ENCODE peak calls at places on chromosome 22, in nine cellular contexts. Y is B cell; F is pancreas; B is lung; G is astrocyte of the spinal cord; D is mesothelial cell of epicardium; M is body of pancreas; L is activated CD8-positive, alpha-beta T cell treated with anti-CD3 and anti-CD28 coated beads for 36 hours; N is stomach. E is an unnamed sample.

GRCh38 chr22:27004434-27004833 is 347.0 kb downstream of the MIAT start:
- DNase-seq in D (no peak), N (no peak), G (no peak), L (no peak), F (no peak), Y (no peak), M (no peak), B (no peak), E (no peak)

GRCh38 chr22:23786261-23786710 is 480 bp upstream of the SMARCB1 start:
- DNase-seq in N (no peak), L (peak), D (no peak), G (no peak), B (no peak), F (no peak), M (no peak), Y (no peak), E (no peak)

GRCh38 chr22:24411256-24412004 is 16.0 kb upstream of the ADORA2A start:
- DNase-seq in F (no peak), Y (no peak), M (no peak), L (no peak), D (no peak), G (no peak), B (no peak), N (peak), E (no peak)

GRCh38 chr22:47374273-47374771 is 611.9 kb downstream of the TBC1D22A start:
- DNase-seq in D (no peak), Y (no peak), B (no peak), M (no peak), F (no peak), L (no peak), N (no peak), G (no peak), E (no peak)

GRCh38 chr22:36746571-36746970 is 29.3 kb downstream of the IFT27 start:
- DNase-seq in D (no peak), N (no peak), L (no peak), G (no peak), F (no peak), M (no peak), B (no peak), Y (no peak), E (no peak)

GRCh38 chr22:45869448-45869847 is 107.5 kb downstream of the WNT7B start:
- DNase-seq in G (no peak), N (peak), B (no peak), L (no peak), M (no peak), F (peak), Y (no peak), D (no peak), E (no peak)

GRCh38 chr22:27397036-27397947 is 404.3 kb downstream of the MN1 start:
- DNase-seq in L (no peak), D (no peak), B (no peak), N (no peak), G (no peak), Y (no peak), F (no peak), M (no peak), E (no peak)

GRCh38 chr22:22931557-22932270 is 44.1 kb downstream of the IGLL5 start:
- DNase-seq in L (no peak), F (no peak), N (peak), Y (no peak), M (no peak), B (no peak), G (no peak), D (no peak), E (peak)

GRCh38 chr22:47192651-47193437 is 430.4 kb downstream of the TBC1D22A start:
- DNase-seq in B (no peak), F (peak), Y (no peak), L (peak), G (no peak), N (peak), D (no peak), M (no peak), E (no peak)

GRCh38 chr22:27424319-27424718 is 377.2 kb downstream of the MN1 start:
- DNase-seq in Y (no peak), F (no peak), B (no peak), D (no peak), G (no peak), L (no peak), N (no peak), M (no peak), E (no peak)

GRCh38 chr22:21000987-21001600 is 824 bp downstream of the THAP7 start:
- DNase-seq in D (no peak), F (peak), L (peak), N (no peak), Y (no peak), M (no peak), B (no peak), G (no peak), E (no peak)

GRCh38 chr22:21042978-21043855 is 2.5 kb upstream of the LRRC74B start:
- DNase-seq in M (no peak), Y (peak), G (no peak), N (no peak), F (no peak), B (no peak), D (no peak), L (no peak), E (peak)

GRCh38 chr22:41522813-41523212 is 21.5 kb downstream of the POLR3H start:
- DNase-seq in B (no peak), D (no peak), M (no peak), N (no peak), Y (no peak), G (no peak), L (no peak), F (peak), E (no peak)

GRCh38 chr22:47618180-47618579 is 855.7 kb downstream of the TBC1D22A start:
- DNase-seq in D (no peak), N (peak), M (no peak), F (no peak), Y (no peak), G (no peak), L (no peak), B (no peak), E (no peak)

GRCh38 chr22:33438273-33438672 is 380.1 kb upstream of the SYN3 start:
- DNase-seq in D (peak), F (no peak), Y (no peak), G (peak), L (no peak), M (no peak), B (no peak), N (no peak), E (no peak)

GRCh38 chr22:17903564-17904295 is 120.6 kb downstream of the MICAL3 start:
- DNase-seq in F (no peak), G (peak), Y (no peak), N (no peak), B (no peak), D (no peak), L (no peak), M (peak), E (no peak)

GRCh38 chr22:33652596-33652995 is 267.7 kb downstream of the LARGE1 start:
- DNase-seq in Y (no peak), D (no peak), L (no peak), M (no peak), F (no peak), G (no peak), N (no peak), B (no peak), E (no peak)

GRCh38 chr22:50683086-50683993 is 10.7 kb downstream of the SHANK3 start:
- DNase-seq in D (no peak), F (no peak), N (peak), B (no peak), L (no peak), Y (peak), G (no peak), M (no peak), E (no peak)

GRCh38 chr22:24232124-24232523 is 12.8 kb downstream of the GGT5 start:
- DNase-seq in F (peak), L (no peak), N (no peak), D (no peak), Y (no peak), B (no peak), G (no peak), M (no peak), E (peak)

GRCh38 chr22:47039356-47039755 is 276.9 kb downstream of the TBC1D22A start:
- DNase-seq in F (no peak), G (no peak), D (no peak), B (no peak), Y (no peak), M (no peak), L (no peak), N (no peak), E (no peak)

GRCh38 chr22:36344106-36344827 is 43.5 kb downstream of the MYH9 start:
- DNase-seq in G (no peak), N (no peak), Y (no peak), L (peak), F (no peak), M (no peak), D (no peak), B (no peak), E (no peak)

GRCh38 chr22:33640900-33641299 is 279.4 kb downstream of the LARGE1 start:
- DNase-seq in G (no peak), B (no peak), Y (no peak), F (no peak), D (no peak), M (no peak), N (no peak), L (no peak), E (no peak)

GRCh38 chr22:31680764-31681624 is 19.0 kb upstream of the PISD start:
- DNase-seq in M (peak), F (no peak), G (peak), L (no peak), D (no peak), N (no peak), Y (no peak), B (no peak), E (no peak)

GRCh38 chr22:50726643-50727340 is 11.2 kb upstream of the ACR start:
- DNase-seq in G (no peak), B (no peak), F (no peak), L (no peak), Y (no peak), N (no peak), D (no peak), M (no peak), E (no peak)

GRCh38 chr22:49657974-49658550 is 169.6 kb downstream of the BRD1 start:
- DNase-seq in L (no peak), N (no peak), B (no peak), F (no peak), D (no peak), M (no peak), G (no peak), Y (no peak), E (no peak)

GRCh38 chr22:49632199-49633009 is 195.3 kb downstream of the BRD1 start:
- DNase-seq in N (peak), B (peak), G (peak), F (peak), Y (no peak), M (peak), L (peak), D (peak), E (peak)

GRCh38 chr22:23784215-23784732 is 2.5 kb upstream of the SMARCB1 start:
- DNase-seq in D (no peak), Y (no peak), B (no peak), L (peak), N (peak), G (peak), F (no peak), M (peak), E (no peak)

GRCh38 chr22:47921906-47922305 is 1159.5 kb downstream of the TBC1D22A start:
- DNase-seq in M (no peak), Y (no peak), N (no peak), L (no peak), G (no peak), D (no peak), B (no peak), F (no peak), E (no peak)

GRCh38 chr22:33542153-33542552 is 378.1 kb downstream of the LARGE1 start:
- DNase-seq in Y (no peak), F (no peak), M (no peak), B (no peak), N (no peak), G (no peak), L (no peak), D (no peak), E (no peak)

GRCh38 chr22:49368221-49368975 is 459.3 kb downstream of the BRD1 start:
- DNase-seq in N (peak), G (no peak), F (no peak), M (no peak), Y (no peak), L (no peak), D (no peak), B (peak), E (no peak)

GRCh38 chr22:19644314-19645223 is 69.7 kb upstream of the SEPTIN5 start:
- DNase-seq in M (no peak), D (no peak), Y (no peak), N (no peak), B (no peak), F (no peak), G (no peak), L (no peak), E (no peak)

DNA sequence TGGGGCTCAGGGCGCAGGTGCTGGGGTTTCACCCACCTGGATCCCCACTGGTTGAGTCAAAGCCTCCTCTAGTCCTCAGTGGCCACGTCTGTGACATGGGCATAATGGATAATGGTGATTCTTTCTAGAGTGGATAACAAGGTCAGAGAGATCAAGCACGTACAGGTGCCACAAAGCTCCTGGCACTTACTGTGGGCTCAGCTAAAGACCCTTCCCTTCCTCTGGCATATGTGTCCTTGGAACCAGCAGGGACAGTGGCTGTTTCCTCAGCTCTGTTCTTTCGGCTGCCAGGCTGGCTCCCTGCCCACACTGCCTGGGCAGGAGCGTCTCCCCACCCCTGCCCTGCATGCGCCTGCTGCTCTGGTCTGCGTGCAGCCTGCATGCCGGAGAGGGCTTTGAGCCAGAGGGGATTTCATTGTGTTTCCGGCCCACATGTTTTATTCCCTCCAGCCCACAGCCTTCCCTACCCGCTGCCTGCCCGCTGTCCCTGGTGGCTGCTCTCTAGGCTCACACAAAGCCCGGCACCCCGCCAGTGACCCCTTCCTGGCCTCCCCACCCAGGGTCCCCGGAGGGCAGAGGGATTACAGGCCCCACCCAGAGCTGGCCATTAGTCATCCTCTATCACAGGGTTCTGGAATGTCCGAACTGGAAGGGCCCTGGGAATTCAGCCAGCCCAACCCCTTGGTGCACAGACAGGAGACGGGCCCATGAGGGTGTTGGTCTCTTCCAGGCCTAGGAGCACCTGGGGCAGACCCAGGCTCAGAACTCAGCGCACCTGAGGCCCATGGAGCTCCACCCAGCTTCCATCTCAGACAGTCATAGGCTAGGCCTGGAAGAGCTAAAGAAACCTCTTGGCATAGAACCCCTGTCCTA is 55.3 kb upstream of the GCAT start:
- DNase-seq in F (peak), D (no peak), M (peak), Y (no peak), G (peak), N (peak), L (no peak), B (peak), E (no peak)
- TF ChIP-seq CTCF in F (no peak), D (no peak), M (peak), Y (no peak), G (no peak), N (no peak), L (no peak), B (no peak), E (no peak)

DNA sequence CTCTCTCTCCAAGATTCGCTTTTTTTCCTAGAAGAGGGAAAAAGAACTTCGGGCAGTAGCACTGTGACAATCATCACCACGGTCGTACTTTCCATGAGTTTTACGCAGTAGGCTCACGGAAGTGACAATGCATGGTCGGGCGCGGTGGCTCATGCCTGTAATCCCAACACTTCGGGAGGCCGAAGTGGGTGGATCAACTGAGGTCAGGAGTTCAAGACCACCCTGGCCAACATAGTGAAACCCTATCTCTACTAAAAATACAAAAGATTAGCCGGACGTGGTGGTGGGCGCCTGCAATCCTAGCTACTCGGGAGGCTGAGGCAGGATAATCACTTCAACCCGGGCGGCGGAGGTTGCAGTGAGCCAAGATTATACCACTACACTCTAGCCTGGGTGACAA is 23.4 kb downstream of the GRAP2 start:
- DNase-seq in L (peak), G (no peak), D (no peak), M (no peak), N (no peak), B (no peak), Y (no peak), F (no peak), E (no peak)
- TF ChIP-seq CTCF in L (no peak), G (no peak), D (no peak), M (no peak), N (no peak), B (no peak), Y (no peak), F (no peak), E (no peak)

GRCh38 chr22:37820350-37820749 is 2.8 kb upstream of the GALR3 start:
- DNase-seq in Y (peak), N (no peak), L (no peak), G (no peak), D (no peak), F (no peak), M (no peak), B (no peak), E (no peak)

GRCh38 chr22:37816543-37817180 is 6.5 kb upstream of the GALR3 start:
- DNase-seq in N (no peak), L (no peak), D (no peak), M (no peak), Y (no peak), B (no peak), G (no peak), F (no peak), E (no peak)

GRCh38 chr22:37817705-37818311 is 5.4 kb upstream of the GALR3 start:
- DNase-seq in B (peak), M (peak), D (peak), G (peak), Y (peak), L (peak), N (peak), F (peak), E (peak)

GRCh38 chr22:37818397-37819099 is 4.6 kb upstream of the GALR3 start:
- DNase-seq in N (peak), B (peak), Y (peak), G (peak), D (no peak), L (peak), F (peak), M (peak), E (peak)

DNA sequence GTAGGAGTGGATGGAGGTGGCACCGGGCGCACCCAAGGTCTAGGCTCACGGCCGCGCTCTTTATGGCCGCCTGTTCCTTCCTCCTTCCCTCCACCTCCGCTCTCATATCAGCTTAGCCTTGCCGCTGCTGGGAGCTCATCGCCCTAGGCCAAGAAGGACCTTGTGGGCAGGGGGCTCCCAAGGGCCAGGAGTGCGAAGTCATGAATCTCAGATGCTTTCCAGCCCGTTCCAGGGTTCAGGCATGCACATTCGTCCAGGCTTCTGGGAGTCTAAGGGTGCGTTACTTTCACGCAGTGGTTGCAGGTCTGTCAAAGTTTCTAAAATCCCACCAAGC is 4.1 kb upstream of the GALR3 start:
- DNase-seq in D (no peak), M (no peak), N (no peak), Y (no peak), G (no peak), B (no peak), F (no peak), L (no peak), E (no peak)
- TF ChIP-seq CTCF in D (no peak), M (no peak), N (no peak), Y (no peak), G (no peak), B (no peak), F (no peak), L (no peak), E (no peak)

GRCh38 chr22:44623771-44624510 is 78.1 kb upstream of the PRR5 start:
- DNase-seq in F (no peak), L (peak), G (no peak), N (no peak), M (no peak), D (no peak), B (no peak), Y (no peak), E (no peak)
- TF ChIP-seq CTCF in F (no peak), L (no peak), G (peak), N (no peak), M (no peak), D (peak), B (no peak), Y (no peak), E (no peak)

DNA sequence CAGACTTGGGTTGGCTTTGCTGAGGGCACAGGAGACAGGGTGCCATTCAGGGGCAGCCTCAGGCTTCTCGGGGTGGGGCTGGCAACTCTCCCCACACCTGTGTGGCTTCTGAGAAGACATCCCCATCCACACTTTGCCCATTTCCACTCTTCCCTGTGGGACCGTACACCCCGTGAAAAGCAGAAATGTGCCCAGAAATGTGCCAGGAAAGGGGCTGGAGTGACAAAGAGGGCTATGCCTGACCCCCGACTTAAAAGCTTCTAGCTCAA is 50.6 kb downstream of the SGSM3 start:
- DNase-seq in N (no peak), B (no peak), F (no peak), D (no peak), M (no peak), G (no peak), Y (no peak), L (no peak), E (no peak)
- TF ChIP-seq CTCF in N (no peak), B (no peak), F (no peak), D (no peak), M (no peak), G (no peak), Y (no peak), L (no peak), E (no peak)

DNA sequence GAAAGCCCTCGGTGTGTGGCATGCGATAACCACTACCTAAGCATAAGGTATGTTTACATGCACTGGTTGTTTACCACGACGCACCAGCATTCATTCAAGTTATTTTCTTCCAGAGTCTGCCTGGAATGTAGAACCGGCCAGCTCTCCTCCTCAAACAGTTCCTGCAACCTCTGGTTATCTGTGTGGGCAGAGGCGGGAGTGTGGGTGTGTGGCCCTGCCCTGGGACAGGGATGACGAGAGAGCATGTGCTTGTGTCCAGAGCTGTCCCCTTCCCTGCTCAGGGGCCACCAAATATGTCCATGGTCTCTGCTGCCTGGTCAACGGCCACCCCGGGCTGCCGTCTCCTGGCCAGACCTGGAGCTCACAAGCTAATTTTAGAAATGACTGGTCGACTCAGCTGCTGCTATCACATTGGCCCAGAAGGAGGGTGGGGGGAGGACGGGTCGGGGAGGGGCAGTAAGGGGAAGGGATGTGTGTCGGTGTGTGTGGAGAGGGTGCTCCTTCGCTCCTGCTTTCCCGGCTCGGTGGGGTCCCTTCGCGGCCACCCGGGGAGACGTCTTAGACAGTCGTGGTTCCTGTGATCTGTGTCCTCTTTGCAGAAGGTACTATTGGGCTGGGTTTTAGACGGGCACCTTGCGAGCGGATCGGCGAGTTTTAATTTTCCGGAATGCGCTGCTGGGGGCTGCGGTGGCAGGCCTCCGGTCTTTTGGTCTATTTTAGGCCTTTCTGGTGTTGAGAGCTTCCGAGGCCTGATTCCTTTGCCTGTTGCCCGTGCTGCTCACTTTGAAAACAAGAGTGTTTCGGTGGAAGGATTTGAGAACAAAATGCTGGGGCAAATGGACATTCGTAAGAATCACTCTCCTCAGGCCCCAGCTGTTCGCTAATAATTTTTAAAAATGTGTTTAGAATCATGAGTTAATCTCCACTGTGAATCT is at the start of gene MYO18B:
- DNase-seq in M (no peak), F (no peak), G (no peak), B (no peak), Y (no peak), L (no peak), N (no peak), D (no peak), E (no peak)
- TF ChIP-seq CTCF in M (no peak), F (no peak), G (no peak), B (no peak), Y (no peak), L (no peak), N (no peak), D (no peak), E (no peak)

GRCh38 chr22:42820075-42820763 is 36.9 kb downstream of the ARFGAP3 start:
- DNase-seq in Y (no peak), D (no peak), L (no peak), G (peak), M (no peak), N (no peak), B (no peak), F (no peak), E (no peak)
- TF ChIP-seq CTCF in Y (peak), D (peak), L (no peak), G (peak), M (peak), N (no peak), B (no peak), F (no peak), E (no peak)

E was measured in GM13976.